ENCODE peak calls at places on chromosomes 12 and 14, in nine cellular contexts. B is OCI-LY7, R is lower lobe of right lung, Y is AG04450, Z is kidney, C is heart left ventricle, L is Panc1, J is ascending aorta, T is cardiac muscle cell. K is an unnamed sample.

GRCh38 chr14:53529519-53529918 is 376.4 kb upstream of the DDHD1 start:
- DNase-seq in B (no peak), R (no peak), Y (no peak), Z (no peak), C (no peak), L (no peak), J (no peak), T (no peak), K (no peak)

GRCh38 chr14:50319721-50320120 is 7.6 kb downstream of the DMAC2L start:
- DNase-seq in B (no peak), R (no peak), Y (no peak), Z (no peak), C (no peak), L (no peak), J (no peak), T (no peak), K (no peak)

GRCh38 chr12:67667276-67668073 is 18.9 kb downstream of the DYRK2 start:
- DNase-seq in B (no peak), R (peak; percentile 57), Y (no peak), Z (peak; percentile 67), C (peak; percentile 90), L (no peak), J (no peak), T (peak; percentile 80), K (peak; percentile 34)

GRCh38 chr12:106010746-106011145 is 128.0 kb downstream of the NUAK1 start:
- DNase-seq in B (no peak), R (no peak), Y (no peak), Z (no peak), C (no peak), L (no peak), J (no peak), T (peak; percentile 5), K (no peak)

GRCh38 chr12:2958432-2959193 is 584 bp upstream of the TEAD4 start:
- DNase-seq in B (no peak), R (peak; percentile 72), Y (peak; percentile 36), Z (peak; percentile 93), C (peak; percentile 61), L (no peak), J (no peak), T (peak; percentile 79), K (peak; percentile 82)

GRCh38 chr12:124637163-124637562 is 69.8 kb upstream of the NCOR2 start:
- DNase-seq in B (no peak), R (no peak), Y (no peak), Z (no peak), C (no peak), L (no peak), J (no peak), T (no peak), K (no peak)

GRCh38 chr12:27178251-27178650 is 65.8 kb upstream of the STK38L start:
- DNase-seq in B (no peak), R (no peak), Y (no peak), Z (no peak), C (no peak), L (no peak), J (no peak), T (no peak), K (no peak)

GRCh38 chr14:20683125-20683895 is 1.1 kb upstream of the RNASE4 start:
- DNase-seq in B (peak; percentile 82), R (peak; percentile 75), Y (peak; percentile 85), Z (peak; percentile 83), C (peak; percentile 75), L (peak; percentile 96), J (no peak), T (peak; percentile 92), K (peak; percentile 75)

GRCh38 chr14:36835145-36835544 is 173.5 kb downstream of the PAX9 start:
- DNase-seq in B (no peak), R (no peak), Y (no peak), Z (no peak), C (no peak), L (no peak), J (no peak), T (no peak), K (no peak)

GRCh38 chr12:127991408-127991940 is 275.5 kb upstream of the TMEM132C start:
- DNase-seq in B (no peak), R (no peak), Y (no peak), Z (no peak), C (no peak), L (no peak), J (no peak), T (no peak), K (no peak)

GRCh38 chr14:104135121-104135903 is 3.1 kb upstream of the KIF26A start:
- DNase-seq in B (no peak), R (peak; percentile 42), Y (no peak), Z (peak; percentile 79), C (peak; percentile 33), L (no peak), J (no peak), T (peak; percentile 14), K (peak; percentile 25)

GRCh38 chr12:120903382-120903817 is 758 bp downstream of the SPPL3 start:
- DNase-seq in B (peak; percentile 71), R (peak; percentile 80), Y (no peak), Z (peak; percentile 90), C (peak; percentile 74), L (no peak), J (no peak), T (peak; percentile 12), K (peak; percentile 49)

GRCh38 chr12:45219621-45220020 is 3.7 kb downstream of the ANO6 start:
- DNase-seq in B (no peak), R (no peak), Y (no peak), Z (no peak), C (no peak), L (no peak), J (no peak), T (no peak), K (no peak)

GRCh38 chr14:64786296-64787149 is 82.3 kb downstream of the PLEKHG3 start:
- DNase-seq in B (no peak), R (no peak), Y (no peak), Z (no peak), C (peak; percentile 72), L (no peak), J (no peak), T (peak; percentile 61), K (no peak)

GRCh38 chr12:52913424-52913821 is 8.5 kb upstream of the KRT8 start:
- DNase-seq in B (no peak), R (no peak), Y (no peak), Z (no peak), C (no peak), L (no peak), J (no peak), T (no peak), K (peak; percentile 31)

GRCh38 chr12:31951008-31951407 is 8.2 kb upstream of the RESF1 start:
- DNase-seq in B (peak; percentile 39), R (no peak), Y (no peak), Z (no peak), C (no peak), L (no peak), J (no peak), T (no peak), K (no peak)

GRCh38 chr12:69834147-69834546 is 9.1 kb downstream of the MYRFL start:
- DNase-seq in B (no peak), R (no peak), Y (no peak), Z (no peak), C (no peak), L (no peak), J (no peak), T (no peak), K (no peak)

GRCh38 chr12:111699962-111700361 is 14.1 kb downstream of the ACAD10 start:
- DNase-seq in B (no peak), R (no peak), Y (no peak), Z (no peak), C (no peak), L (no peak), J (no peak), T (no peak), K (no peak)

GRCh38 chr14:101584049-101584859 is 23.0 kb downstream of the DIO3 start:
- DNase-seq in B (no peak), R (no peak), Y (no peak), Z (peak; percentile 82), C (peak; percentile 39), L (no peak), J (no peak), T (peak; percentile 77), K (no peak)

GRCh38 chr14:73149753-73150152 is 13.4 kb downstream of the PSEN1 start:
- DNase-seq in B (no peak), R (no peak), Y (no peak), Z (no peak), C (no peak), L (no peak), J (no peak), T (no peak), K (no peak)

DNA sequence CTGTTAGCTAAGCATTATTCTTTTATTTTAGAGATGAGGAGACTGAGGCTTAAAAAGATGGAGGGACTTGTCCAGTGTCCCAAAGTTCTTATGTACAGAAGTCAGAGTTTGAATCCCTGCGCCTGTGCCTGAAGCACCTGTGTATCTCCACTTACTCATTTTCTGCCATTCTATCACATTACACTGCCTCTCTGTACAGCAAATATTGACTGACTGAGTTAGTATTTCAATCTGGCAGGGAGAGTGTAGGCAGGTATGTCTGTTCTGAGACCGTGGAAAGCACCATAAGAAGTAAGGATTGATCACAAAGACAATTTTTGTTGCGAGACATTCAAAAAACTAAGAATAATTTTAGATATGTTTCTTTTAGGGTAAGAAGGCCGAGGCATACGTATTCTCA is 162.7 kb downstream of the KITLG start:
- DNase-seq in B (no peak), R (no peak), Y (no peak), Z (no peak), C (no peak), L (no peak), J (no peak), T (no peak), K (peak; percentile 15)
- H3K27ac ChIP-seq in B (no peak overlapping the region), R (no peak overlapping the region), Y (no peak overlapping the region), Z (no peak overlapping the region), C (peak overlapping the region; percentile 10), L (no peak overlapping the region), J (no peak overlapping the region), T (no peak overlapping the region), K (no peak overlapping the region)

DNA sequence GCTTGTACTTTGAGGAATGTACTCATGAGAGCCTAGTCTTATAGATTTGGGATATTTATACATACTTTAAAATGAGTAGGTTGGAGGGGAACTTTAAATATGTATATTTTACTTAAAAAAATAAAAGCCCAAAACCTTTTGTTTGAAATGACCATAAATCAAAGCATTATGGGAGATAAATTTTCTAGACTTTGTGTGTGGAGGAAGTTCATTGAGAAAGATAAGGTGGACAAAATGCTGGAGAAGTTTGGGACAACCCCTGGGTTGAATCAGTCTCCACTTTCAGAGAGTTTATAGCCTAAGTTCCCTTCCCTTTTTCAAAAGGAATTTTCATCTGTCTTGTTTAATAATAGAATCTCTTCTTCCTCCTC is 54.1 kb downstream of the CHST11 start:
- DNase-seq in B (no peak), R (no peak), Y (no peak), Z (no peak), C (no peak), L (no peak), J (no peak), T (no peak), K (no peak)
- H3K4me3 ChIP-seq in B (no peak overlapping the region), R (no peak overlapping the region), Y (no peak overlapping the region), Z (no peak overlapping the region), C (no peak overlapping the region), L (no peak overlapping the region), J (no peak overlapping the region), T (no peak overlapping the region), K (no peak overlapping the region)

GRCh38 chr12:7387289-7387688 is 56.7 kb downstream of the CD163L1 start:
- DNase-seq in B (no peak), R (no peak), Y (no peak), Z (no peak), C (no peak), L (no peak), J (no peak), T (no peak), K (no peak)
- TF ChIP-seq CTCF in B (no peak), R (no peak), Y (no peak), Z (no peak), C (no peak), L (no peak), J (no peak), T (no peak), K (no peak)

GRCh38 chr12:118125743-118126118 is 10.2 kb upstream of the PEBP1 start:
- DNase-seq in B (no peak), R (no peak), Y (no peak), Z (no peak), C (no peak), L (no peak), J (no peak), T (no peak), K (no peak)
- H3K27ac ChIP-seq in B (no peak overlapping the region), R (no peak overlapping the region), Y (no peak overlapping the region), Z (peak overlapping the region; percentile 83), C (peak overlapping the region; percentile 45), L (no peak overlapping the region), J (no peak overlapping the region), T (no peak overlapping the region), K (peak overlapping the region; percentile 98)

K was measured in body of pancreas.